ENCODE peak calls at places on chromosomes 6 and 20, in seven cellular contexts. H, O, I, C, X, V and L are unnamed samples.

GRCh38 chr6:44966449-44967091 is 361.6 kb upstream of the RUNX2 start:
- DNase-seq in V (no peak), O (no peak), I (peak; percentile 60), C (no peak), X (peak; percentile 81), H (no peak), L (peak; percentile 17)

GRCh38 chr6:155106456-155107107 is 111.5 kb downstream of the TIAM2 start:
- DNase-seq in H (no peak), O (no peak), X (no peak), V (no peak), C (no peak), I (no peak), L (no peak)

GRCh38 chr6:7910654-7911344 is at the start of gene TXNDC5:
- DNase-seq in V (peak; percentile 67), I (peak; percentile 68), O (peak; percentile 71), C (peak; percentile 81), H (peak; percentile 82), X (peak; percentile 62), L (peak; percentile 64)

GRCh38 chr20:36070451-36070850 is 84.1 kb upstream of the EPB41L1 start:
- DNase-seq in X (no peak), I (no peak), H (peak; percentile 49), V (peak; percentile 35), O (peak; percentile 35), C (no peak), L (no peak)

GRCh38 chr6:76275746-76276145 is 203.3 kb upstream of the IMPG1 start:
- DNase-seq in O (peak; percentile 76), I (no peak), V (peak; percentile 35), H (no peak), C (no peak), X (no peak), L (no peak)

GRCh38 chr6:96014846-96015245 is 928 bp upstream of the FUT9 start:
- DNase-seq in O (no peak), C (no peak), I (no peak), X (no peak), H (no peak), V (no peak), L (no peak)

GRCh38 chr20:12086359-12086758 is 168.7 kb downstream of the BTBD3 start:
- DNase-seq in C (peak; percentile 20), H (no peak), I (no peak), X (peak; percentile 36), O (no peak), V (no peak), L (no peak)

GRCh38 chr6:55528624-55529023 is 50.4 kb downstream of the HMGCLL1 start:
- DNase-seq in C (peak; percentile 5), V (no peak), I (peak; percentile 71), H (no peak), O (peak; percentile 73), X (peak; percentile 37), L (peak; percentile 45)

GRCh38 chr20:46128310-46129151 is 10.4 kb downstream of the CD40 start:
- DNase-seq in H (peak; percentile 78), O (peak; percentile 43), V (peak; percentile 59), X (no peak), C (peak; percentile 41), I (peak; percentile 21), L (no peak)

GRCh38 chr20:59608396-59608795 is 4.1 kb downstream of the PHACTR3 start:
- DNase-seq in I (no peak), H (no peak), X (no peak), V (no peak), O (no peak), C (no peak), L (no peak)
- H3K18ac ChIP-seq in I (no peak overlapping the region), H (no peak overlapping the region), X (no peak overlapping the region), V (no peak overlapping the region), O (no peak overlapping the region), C (no peak overlapping the region), L (no peak overlapping the region)

DNA sequence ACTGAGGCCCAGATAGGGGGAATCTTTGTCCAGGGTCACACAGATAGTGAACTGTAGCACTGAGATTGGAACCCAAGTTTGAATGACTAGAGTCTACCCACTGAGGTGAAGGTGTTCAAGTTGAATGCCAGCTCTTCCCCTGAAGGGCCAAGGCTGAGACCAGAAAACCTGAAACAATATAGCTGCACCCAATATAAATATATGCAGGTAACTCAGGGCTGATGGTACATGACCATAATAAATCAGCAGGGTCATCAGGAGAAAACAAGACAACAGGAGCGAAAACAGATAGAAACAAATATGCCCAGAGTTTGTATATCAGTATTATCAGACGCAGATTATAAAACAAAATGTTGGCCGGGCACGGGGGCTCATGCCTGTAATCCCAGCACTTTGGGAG is 4.0 kb upstream of the RBCK1 start:
- DNase-seq in C (no peak), O (no peak), I (no peak), V (no peak), H (no peak), X (no peak), L (no peak)
- H2AK5ac ChIP-seq in C (no peak overlapping the region), O (no peak overlapping the region), I (no peak overlapping the region), V (no peak overlapping the region), H (no peak overlapping the region), X (no peak overlapping the region), L (no peak overlapping the region)

DNA sequence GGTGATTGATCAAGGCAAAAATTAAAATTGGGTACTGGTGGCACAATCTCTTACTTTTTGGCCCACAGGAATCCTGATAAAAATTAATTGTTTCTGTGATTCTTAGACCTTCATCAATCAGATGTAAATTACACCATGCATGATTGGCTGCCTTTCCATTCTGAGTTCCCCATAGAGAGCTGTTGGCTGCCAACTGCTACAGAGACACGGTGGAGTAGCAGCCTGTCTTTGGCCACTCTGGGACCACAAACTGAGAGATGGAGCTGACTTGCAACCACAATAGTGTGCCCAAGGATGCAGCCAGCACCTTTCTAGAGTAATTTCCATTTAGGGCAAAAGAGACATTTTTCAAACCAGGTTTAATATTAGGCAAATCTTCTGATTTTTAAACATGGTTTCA is 274.3 kb upstream of the MMS22L start:
- DNase-seq in I (no peak), V (no peak), H (no peak), C (no peak), O (no peak), X (no peak), L (no peak)
- H3K18ac ChIP-seq in I (no peak overlapping the region), V (no peak overlapping the region), H (no peak overlapping the region), C (no peak overlapping the region), O (no peak overlapping the region), X (no peak overlapping the region), L (no peak overlapping the region)

DNA sequence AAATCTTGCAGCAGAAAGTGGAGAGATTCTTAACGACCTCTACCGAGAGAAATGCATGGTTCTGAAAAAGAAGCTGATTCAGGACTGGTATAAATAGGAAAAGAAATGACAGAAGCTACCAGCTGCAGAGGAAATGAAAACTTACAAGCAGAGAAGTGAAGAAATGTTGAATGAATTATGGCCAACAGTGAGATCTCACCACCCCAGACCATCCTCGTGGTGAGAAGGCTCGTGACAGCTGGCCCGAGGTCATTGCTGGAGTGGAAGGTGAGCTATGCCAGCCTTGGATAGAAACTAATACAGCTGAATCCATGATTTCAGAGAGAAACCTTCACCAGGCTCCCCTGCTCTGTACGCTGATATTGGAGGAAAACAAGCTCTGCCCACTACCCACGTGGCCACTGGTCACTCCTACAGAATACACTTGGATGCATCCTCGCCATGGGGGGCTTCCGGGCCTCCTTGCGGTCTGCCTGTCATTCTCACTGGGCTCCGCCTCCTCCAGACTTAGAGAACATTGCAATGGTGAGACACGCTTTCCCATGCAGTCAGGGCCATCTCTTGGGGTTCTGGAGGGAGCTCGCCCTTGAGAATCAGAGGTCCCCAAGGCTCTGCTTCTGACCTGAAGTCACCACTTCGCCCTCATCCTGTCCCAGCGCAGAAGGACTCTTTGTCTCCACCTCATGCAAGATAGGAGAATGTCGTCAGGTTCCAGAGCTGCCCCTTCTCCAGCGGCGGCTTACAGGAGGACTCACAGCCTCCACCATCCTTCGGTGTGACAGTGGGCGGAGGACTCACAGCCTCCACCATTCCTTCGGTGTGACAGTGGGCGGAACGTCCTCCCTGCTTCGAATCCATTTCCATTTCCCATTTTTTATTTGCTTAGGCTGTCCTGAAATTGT is 10.6 kb upstream of the TUBB2B start:
- DNase-seq in X (no peak), O (peak; percentile 43), C (no peak), I (no peak), V (no peak), H (no peak), L (peak; percentile 21)
- H2AK5ac ChIP-seq in X (no peak overlapping the region), O (no peak overlapping the region), C (no peak overlapping the region), I (no peak overlapping the region), V (no peak overlapping the region), H (no peak overlapping the region), L (no peak overlapping the region)